ENCODE peak calls at places on chromosomes 13 and 19, in five cellular contexts. One of them, this sample, is unnamed.

GRCh38 chr13:105007166-105007808 is 1528.2 kb downstream of the EFNB2 start:
- DNase-seq in NCI-H2171: no peak
- DNase-seq in A549: no peak
- DNase-seq in sciatic nerve: no peak
- DNase-seq in left ventricle myocardium inferior: no peak
- DNase-seq in this sample: no peak

GRCh38 chr13:114111577-114111976 is 20.8 kb downstream of the RASA3 start:
- DNase-seq in left ventricle myocardium inferior: no peak
- DNase-seq in sciatic nerve: no peak
- DNase-seq in NCI-H2171: no peak
- DNase-seq in A549: no peak
- DNase-seq in this sample: no peak

GRCh38 chr13:111459803-111460547 is 139.5 kb downstream of the TEX29 start:
- DNase-seq in NCI-H2171: no peak
- DNase-seq in A549: no peak
- DNase-seq in left ventricle myocardium inferior: no peak
- DNase-seq in sciatic nerve: no peak
- DNase-seq in this sample: no peak

GRCh38 chr19:34588249-34588648 is 88.7 kb downstream of the SCGB2B2 start:
- DNase-seq in left ventricle myocardium inferior: no peak
- DNase-seq in NCI-H2171: no peak
- DNase-seq in A549: no peak
- DNase-seq in sciatic nerve: no peak
- DNase-seq in this sample: no peak

GRCh38 chr19:50460161-50460765 is 16.0 kb upstream of the EMC10 start:
- DNase-seq in NCI-H2171: no peak
- DNase-seq in left ventricle myocardium inferior: no peak
- DNase-seq in A549: peak
- DNase-seq in sciatic nerve: no peak
- DNase-seq in this sample: peak

GRCh38 chr19:7366701-7367420 is 18.1 kb downstream of the ARHGEF18 start:
- DNase-seq in NCI-H2171: peak
- DNase-seq in left ventricle myocardium inferior: no peak
- DNase-seq in sciatic nerve: no peak
- DNase-seq in A549: peak
- DNase-seq in this sample: no peak

GRCh38 chr19:33246729-33247440 is 21.2 kb upstream of the SLC7A10 start:
- DNase-seq in left ventricle myocardium inferior: no peak
- DNase-seq in sciatic nerve: no peak
- DNase-seq in A549: no peak
- DNase-seq in NCI-H2171: no peak
- DNase-seq in this sample: no peak

GRCh38 chr13:98910501-98910951 is 67.3 kb downstream of the DOCK9 start:
- DNase-seq in sciatic nerve: no peak
- DNase-seq in left ventricle myocardium inferior: no peak
- DNase-seq in NCI-H2171: no peak
- DNase-seq in A549: peak
- DNase-seq in this sample: peak

GRCh38 chr13:98848736-98849135 is 96.3 kb upstream of the SLC15A1 start:
- DNase-seq in sciatic nerve: no peak
- DNase-seq in NCI-H2171: no peak
- DNase-seq in left ventricle myocardium inferior: no peak
- DNase-seq in A549: no peak
- DNase-seq in this sample: no peak